ENCODE peak calls at places on chromosome 21, in eight cellular contexts. A is OCI-LY7, X is glutamatergic neuron, L is psoas muscle, H is sigmoid colon, V is uterus, Y is H9, U is mucosa of descending colon. C is an unnamed sample.

GRCh38 chr21:41932576-41933258 is 21.1 kb downstream of the C2CD2 start:
- DNase-seq in A (no peak), X (no peak), L (no peak), H (peak), V (no peak), Y (no peak), U (no peak), C (no peak)

GRCh38 chr21:8998946-8999681 is 1522.3 kb upstream of the TPTE start:
- DNase-seq in A (no peak), X (no peak), L (no peak), H (no peak), V (no peak), Y (no peak), U (no peak), C (no peak)

GRCh38 chr21:29092102-29092959 is 18.9 kb upstream of the CCT8 start:
- DNase-seq in A (no peak), X (no peak), L (no peak), H (no peak), V (no peak), Y (no peak), U (no peak), C (no peak)

GRCh38 chr21:25005388-25005787 is 601.9 kb downstream of the MRPL39 start:
- DNase-seq in A (no peak), X (no peak), L (no peak), H (no peak), V (no peak), Y (no peak), U (no peak), C (no peak)

GRCh38 chr21:35219719-35220118 is 170.6 kb upstream of the RUNX1 start:
- DNase-seq in A (no peak), X (no peak), L (no peak), H (no peak), V (no peak), Y (no peak), U (no peak), C (no peak)

GRCh38 chr21:24110846-24111245 is 1496.4 kb downstream of the MRPL39 start:
- DNase-seq in A (no peak), X (no peak), L (no peak), H (no peak), V (no peak), Y (no peak), U (no peak), C (no peak)

GRCh38 chr21:42063578-42064521 is 7.3 kb upstream of the UMODL1 start:
- DNase-seq in A (peak), X (no peak), L (no peak), H (no peak), V (no peak), Y (no peak), U (peak), C (no peak)

GRCh38 chr21:24514081-24514733 is 1093.1 kb downstream of the MRPL39 start:
- DNase-seq in A (no peak), X (no peak), L (no peak), H (no peak), V (no peak), Y (no peak), U (no peak), C (no peak)

GRCh38 chr21:31660134-31660565 is 657 bp downstream of the SOD1 start:
- DNase-seq in A (peak), X (peak), L (no peak), H (no peak), V (peak), Y (no peak), U (no peak), C (no peak)

GRCh38 chr21:42032266-42032665 is 22.1 kb upstream of the ZBTB21 start:
- DNase-seq in A (no peak), X (no peak), L (no peak), H (no peak), V (no peak), Y (no peak), U (no peak), C (no peak)

GRCh38 chr21:38478782-38479181 is 19.5 kb downstream of the ERG start:
- DNase-seq in A (no peak), X (no peak), L (no peak), H (no peak), V (no peak), Y (no peak), U (no peak), C (no peak)

GRCh38 chr21:42002421-42002958 is 7.7 kb downstream of the ZBTB21 start:
- DNase-seq in A (no peak), X (no peak), L (no peak), H (no peak), V (no peak), Y (no peak), U (no peak), C (no peak)

GRCh38 chr21:35370071-35370470 is 321.0 kb upstream of the RUNX1 start:
- DNase-seq in A (no peak), X (no peak), L (no peak), H (no peak), V (no peak), Y (no peak), U (no peak), C (no peak)

GRCh38 chr21:29443398-29444010 is 144.8 kb downstream of the BACH1 start:
- DNase-seq in A (no peak), X (no peak), L (no peak), H (no peak), V (no peak), Y (no peak), U (no peak), C (no peak)

GRCh38 chr21:42302292-42302650 is 12.9 kb downstream of the TFF3 start:
- DNase-seq in A (no peak), X (no peak), L (no peak), H (peak), V (no peak), Y (no peak), U (no peak), C (no peak)

GRCh38 chr21:29299906-29300546 is 1.3 kb downstream of the BACH1 start:
- DNase-seq in A (peak), X (no peak), L (peak), H (peak), V (peak), Y (peak), U (peak), C (peak)

GRCh38 chr21:31502537-31503143 is 156.9 kb upstream of the SOD1 start:
- DNase-seq in A (no peak), X (no peak), L (no peak), H (no peak), V (no peak), Y (no peak), U (no peak), C (no peak)

GRCh38 chr21:36640260-36641244 is 58.4 kb upstream of the SIM2 start:
- DNase-seq in A (no peak), X (peak), L (no peak), H (no peak), V (no peak), Y (peak), U (peak), C (peak)
- TF ChIP-seq CTCF in A (peak), X (peak), L (no peak), H (no peak), V (no peak), Y (peak), U (no peak), C (no peak)

DNA sequence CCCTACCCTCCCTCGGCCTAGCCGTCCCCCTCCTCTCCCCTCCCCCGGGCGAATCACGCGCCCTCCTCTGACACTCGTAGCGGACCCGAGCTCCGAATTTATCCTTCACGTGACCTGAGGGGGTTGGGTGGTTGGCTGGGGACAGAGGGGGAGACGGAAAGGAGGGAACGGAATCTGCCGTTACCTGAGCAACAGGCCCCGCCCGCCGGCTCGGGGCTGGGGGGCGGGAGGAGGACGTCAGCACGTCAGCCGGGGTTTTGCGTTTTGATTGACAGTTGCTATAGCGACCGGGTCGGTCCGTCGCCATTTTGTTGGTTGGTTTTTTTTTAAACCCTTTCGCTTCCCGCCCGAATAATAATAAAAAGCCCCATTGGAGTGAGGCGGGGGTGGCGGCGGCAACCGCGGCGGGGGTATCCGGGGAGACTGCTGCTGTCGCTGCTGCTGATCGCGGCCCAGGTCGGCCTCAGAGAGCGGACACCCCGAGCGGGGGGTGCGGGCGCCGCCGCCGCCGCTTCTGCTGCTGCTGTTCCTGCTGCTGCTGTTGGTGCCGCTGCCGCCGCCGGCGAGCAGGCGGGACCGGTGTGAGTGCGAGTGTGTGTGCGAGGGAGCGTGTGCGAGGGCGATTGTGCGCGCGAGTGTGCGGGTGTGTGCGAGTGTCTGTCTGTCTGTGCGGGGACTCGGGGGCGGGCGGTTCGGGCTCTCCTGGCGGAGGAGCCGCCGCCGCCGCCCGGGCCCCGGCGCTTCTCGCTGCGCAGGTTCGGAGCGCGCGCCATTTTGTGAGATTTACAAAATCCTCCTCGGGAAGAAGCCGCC is at the start of gene DYRK1A:
- DNase-seq in A (peak), X (peak), L (peak), H (peak), V (peak), Y (peak), U (peak), C (peak)
- TF ChIP-seq CTCF in A (no peak), X (no peak), L (no peak), H (no peak), V (peak), Y (no peak), U (no peak), C (no peak)

GRCh38 chr21:33296156-33296555 is 28.6 kb upstream of the IFNAR1 start:
- DNase-seq in A (peak), X (no peak), L (no peak), H (no peak), V (no peak), Y (no peak), U (no peak), C (no peak)

GRCh38 chr21:33302055-33302454 is 22.7 kb upstream of the IFNAR1 start:
- DNase-seq in A (no peak), X (no peak), L (no peak), H (no peak), V (no peak), Y (no peak), U (no peak), C (no peak)

GRCh38 chr21:33300701-33301631 is 23.8 kb upstream of the IFNAR1 start:
- DNase-seq in A (peak), X (no peak), L (no peak), H (no peak), V (no peak), Y (no peak), U (peak), C (no peak)

GRCh38 chr21:33301632-33302002 is 23.2 kb upstream of the IFNAR1 start:
- DNase-seq in A (no peak), X (no peak), L (no peak), H (no peak), V (no peak), Y (no peak), U (no peak), C (no peak)

DNA sequence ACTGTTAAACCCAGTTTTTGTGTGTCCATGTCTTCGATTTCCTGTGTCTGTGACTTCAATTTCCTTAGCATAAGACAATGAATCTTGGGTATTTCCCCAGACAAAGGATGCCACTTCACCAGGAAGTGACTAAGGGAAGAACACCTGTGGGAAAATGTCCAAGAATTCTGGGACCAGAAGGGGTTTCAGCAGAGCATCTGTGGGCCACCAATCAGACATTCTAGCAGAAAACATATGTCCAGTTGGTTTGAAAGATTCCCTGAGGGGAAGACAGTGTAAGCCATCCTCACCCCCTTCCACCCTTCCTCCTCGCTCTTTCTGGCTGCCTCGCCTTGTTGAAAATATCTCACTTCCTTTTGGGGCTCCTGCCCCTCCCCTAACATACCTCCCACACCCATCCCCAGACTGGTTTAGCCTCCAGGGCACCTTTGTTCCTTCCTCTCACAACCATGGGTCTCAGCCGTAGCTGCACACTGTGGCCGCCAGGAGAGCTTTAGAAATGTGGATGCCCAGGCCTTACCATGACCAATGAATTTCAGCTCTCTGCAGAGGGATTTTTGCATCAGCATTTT is 25.5 kb upstream of the IFNAR1 start:
- DNase-seq in A (peak), X (no peak), L (no peak), H (no peak), V (no peak), Y (no peak), U (no peak), C (no peak)
- TF ChIP-seq CTCF in A (peak), X (no peak), L (no peak), H (no peak), V (no peak), Y (peak), U (no peak), C (no peak)

GRCh38 chr21:33377221-33377620 is 26.0 kb upstream of the IFNGR2 start:
- DNase-seq in A (no peak), X (no peak), L (no peak), H (no peak), V (no peak), Y (no peak), U (no peak), C (no peak)

GRCh38 chr21:33372582-33372981 is 30.6 kb upstream of the IFNGR2 start:
- DNase-seq in A (no peak), X (no peak), L (no peak), H (peak), V (no peak), Y (no peak), U (no peak), C (no peak)

GRCh38 chr21:33374874-33375644 is 28.2 kb upstream of the IFNGR2 start:
- DNase-seq in A (peak), X (no peak), L (no peak), H (no peak), V (no peak), Y (no peak), U (no peak), C (no peak)

GRCh38 chr21:33373451-33373850 is 29.8 kb upstream of the IFNGR2 start:
- DNase-seq in A (no peak), X (no peak), L (no peak), H (no peak), V (no peak), Y (no peak), U (no peak), C (no peak)

GRCh38 chr21:33374080-33374873 is 28.9 kb upstream of the IFNGR2 start:
- DNase-seq in A (peak), X (no peak), L (no peak), H (no peak), V (no peak), Y (peak), U (peak), C (no peak)
- TF ChIP-seq CTCF in A (peak), X (peak), L (peak), H (peak), V (peak), Y (peak), U (peak), C (no peak)

GRCh38 chr21:15037095-15037730 is 27.6 kb downstream of the NRIP1 start:
- DNase-seq in A (no peak), X (no peak), L (no peak), H (no peak), V (no peak), Y (no peak), U (no peak), C (no peak)
- TF ChIP-seq CTCF in A (no peak), X (no peak), L (no peak), H (no peak), V (no peak), Y (no peak), U (no peak), C (no peak)

DNA sequence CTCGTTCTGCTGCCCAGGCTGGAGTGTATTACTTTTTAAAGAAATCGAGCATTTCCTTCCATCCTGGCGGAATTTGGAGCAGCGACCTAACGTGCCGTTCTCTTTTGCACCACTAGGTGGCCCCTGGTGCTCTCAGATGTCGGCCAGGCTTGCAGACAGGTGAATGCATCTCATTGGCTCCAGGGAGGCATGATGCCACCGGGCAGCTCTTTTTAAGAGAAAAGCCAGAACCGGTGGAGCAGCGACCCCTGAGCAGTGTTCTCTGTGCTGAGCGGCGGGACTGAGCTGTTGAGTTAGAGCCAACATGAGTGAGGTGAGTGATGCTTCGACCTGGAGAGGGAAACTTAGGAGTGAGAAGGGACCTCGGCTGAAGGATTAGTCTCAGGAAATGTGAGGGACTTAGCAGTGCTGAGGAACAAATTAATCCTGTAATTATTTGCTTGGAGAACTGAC is at the start of gene PCP4:
- DNase-seq in A (peak), X (peak), L (no peak), H (peak), V (peak), Y (peak), U (peak), C (no peak)
- TF ChIP-seq CTCF in A (peak), X (peak), L (peak), H (peak), V (peak), Y (peak), U (peak), C (peak)

GRCh38 chr21:45836694-45837670 is 144.6 kb upstream of the COL6A1 start:
- DNase-seq in A (no peak), X (no peak), L (no peak), H (no peak), V (no peak), Y (peak), U (no peak), C (peak)
- TF ChIP-seq CTCF in A (no peak), X (no peak), L (no peak), H (no peak), V (no peak), Y (no peak), U (no peak), C (no peak)

DNA sequence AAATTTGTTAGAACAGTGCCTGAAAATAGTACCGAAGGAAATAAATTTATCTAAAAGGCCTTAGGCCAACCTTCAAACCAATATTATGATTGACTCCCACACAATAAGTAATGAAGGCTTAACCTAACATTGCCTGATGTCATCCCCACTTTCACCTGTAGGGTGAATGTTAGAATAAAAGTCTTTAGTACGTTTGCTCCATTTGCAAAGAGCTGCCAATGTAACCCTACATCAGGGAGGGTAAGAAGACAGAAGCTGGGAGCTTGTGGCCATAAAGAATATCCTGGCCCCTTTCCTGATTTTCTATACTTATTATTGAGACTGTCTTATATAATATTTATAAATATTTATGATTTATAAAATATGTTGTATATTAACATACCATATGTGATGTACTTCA is 661.8 kb upstream of the CXADR start:
- DNase-seq in A (no peak), X (no peak), L (no peak), H (no peak), V (no peak), Y (no peak), U (no peak), C (no peak)
- TF ChIP-seq CTCF in A (peak), X (peak), L (no peak), H (no peak), V (no peak), Y (peak), U (no peak), C (no peak)

GRCh38 chr21:26834181-26834945 is 10.8 kb downstream of the ADAMTS1 start:
- DNase-seq in A (no peak), X (no peak), L (no peak), H (no peak), V (no peak), Y (no peak), U (no peak), C (no peak)

GRCh38 chr21:26836546-26836945 is 8.7 kb downstream of the ADAMTS1 start:
- DNase-seq in A (no peak), X (no peak), L (no peak), H (no peak), V (no peak), Y (no peak), U (no peak), C (no peak)

GRCh38 chr21:26835714-26836265 is 9.4 kb downstream of the ADAMTS1 start:
- DNase-seq in A (no peak), X (no peak), L (no peak), H (no peak), V (no peak), Y (no peak), U (no peak), C (no peak)

GRCh38 chr21:26833460-26833939 is 11.7 kb downstream of the ADAMTS1 start:
- DNase-seq in A (no peak), X (no peak), L (no peak), H (no peak), V (no peak), Y (no peak), U (no peak), C (peak)

GRCh38 chr21:26835027-26835713 is 10.0 kb downstream of the ADAMTS1 start:
- DNase-seq in A (no peak), X (no peak), L (no peak), H (peak), V (no peak), Y (no peak), U (no peak), C (no peak)
- TF ChIP-seq CTCF in A (no peak), X (no peak), L (no peak), H (no peak), V (no peak), Y (no peak), U (no peak), C (no peak)

C was measured in coronary artery.